ENCODE peak calls at places on chromosomes 3 and 15, in six cellular contexts. Q is OCI-M1; N is IMR-90; S is central memory CD8-positive, alpha-beta T cell; T is activated naive CD4-positive, alpha-beta T cell treated with anti-CD3 and anti-CD28 coated beads, Interleukin-2, amount 50 U/mL, for 16 hours; W is germinal center. U is an unnamed sample.

GRCh38 chr3:165078293-165078692 is at the start of gene SI:
- DNase-seq in Q (no peak), S (no peak), N (no peak), W (no peak), T (no peak), U (no peak)

GRCh38 chr3:108486910-108487309 is 23.5 kb downstream of the MYH15 start:
- DNase-seq in S (no peak), Q (peak; percentile 48), N (peak; percentile 71), T (no peak), W (no peak), U (no peak)

GRCh38 chr15:63663906-63664305 is 66.7 kb downstream of the FBXL22 start:
- DNase-seq in N (peak; percentile 17), Q (no peak), S (no peak), T (no peak), W (no peak), U (no peak)

GRCh38 chr3:71846189-71846588 is 61.2 kb upstream of the PROK2 start:
- DNase-seq in W (no peak), T (no peak), Q (no peak), S (no peak), N (peak; percentile 1), U (no peak)

GRCh38 chr3:3264796-3265195 is 85.3 kb upstream of the CRBN start:
- DNase-seq in S (no peak), Q (no peak), W (no peak), N (no peak), T (no peak), U (no peak)

GRCh38 chr15:43204016-43204901 is 16.6 kb downstream of the EPB42 start:
- DNase-seq in W (peak; percentile 54), T (peak; percentile 50), Q (peak; percentile 68), S (no peak), N (peak; percentile 75), U (peak; percentile 15)

GRCh38 chr15:49693491-49693890 is 72.6 kb downstream of the DTWD1 start:
- DNase-seq in T (no peak), S (no peak), Q (no peak), N (peak; percentile 33), W (no peak), U (no peak)

GRCh38 chr15:84915011-84915958 is 30.8 kb downstream of the SLC28A1 start:
- DNase-seq in N (peak; percentile 86), T (peak; percentile 20), Q (peak; percentile 63), W (peak; percentile 12), S (no peak), U (peak; percentile 86)

GRCh38 chr15:74783072-74783807 is 1.4 kb downstream of the CSK start:
- DNase-seq in N (peak; percentile 36), T (no peak), Q (peak; percentile 64), S (no peak), W (peak; percentile 43), U (peak; percentile 53)

GRCh38 chr15:31256385-31257265 is 70.0 kb upstream of the KLF13 start:
- DNase-seq in W (no peak), T (no peak), N (no peak), Q (no peak), S (no peak), U (no peak)

GRCh38 chr3:166526878-166527277 is 689.7 kb upstream of the BCHE start:
- DNase-seq in W (no peak), Q (no peak), T (no peak), S (no peak), N (no peak), U (no peak)

GRCh38 chr3:53633197-53633787 is 138.9 kb downstream of the CACNA1D start:
- DNase-seq in S (no peak), T (no peak), Q (no peak), N (no peak), W (no peak), U (no peak)

GRCh38 chr3:112464264-112464663 is 35.0 kb downstream of the BTLA start:
- DNase-seq in Q (peak; percentile 57), N (no peak), T (no peak), S (no peak), W (peak; percentile 10), U (no peak)

GRCh38 chr3:108208831-108209230 is 13.4 kb downstream of the IFT57 start:
- DNase-seq in T (no peak), S (no peak), N (no peak), W (no peak), Q (no peak), U (no peak)